ENCODE peak calls at places on chromosome 14, in seven cellular contexts. One of them, this sample, is unnamed.

GRCh38 chr14:97584528-97584927 is 787.3 kb downstream of the VRK1 start:
- DNase-seq in HFFc6: no peak
- DNase-seq in GM13977: no peak
- DNase-seq in bronchial epithelial cell: no peak
- DNase-seq in heart right ventricle: no peak
- DNase-seq in upper lobe of right lung: no peak
- DNase-seq in HCT116: peak
- DNase-seq in this sample: no peak

GRCh38 chr14:34457186-34457585 is 4.9 kb downstream of the SPTSSA start:
- DNase-seq in HCT116: no peak
- DNase-seq in HFFc6: no peak
- DNase-seq in upper lobe of right lung: no peak
- DNase-seq in bronchial epithelial cell: no peak
- DNase-seq in GM13977: no peak
- DNase-seq in heart right ventricle: no peak
- DNase-seq in this sample: no peak

GRCh38 chr14:99606359-99606758 is 2.4 kb upstream of the CCDC85C start:
- DNase-seq in upper lobe of right lung: no peak
- DNase-seq in heart right ventricle: no peak
- DNase-seq in GM13977: no peak
- DNase-seq in HCT116: no peak
- DNase-seq in bronchial epithelial cell: no peak
- DNase-seq in HFFc6: no peak
- DNase-seq in this sample: no peak

GRCh38 chr14:79825046-79825521 is 386.2 kb downstream of the DIO2 start:
- DNase-seq in HFFc6: no peak
- DNase-seq in GM13977: no peak
- DNase-seq in heart right ventricle: no peak
- DNase-seq in HCT116: no peak
- DNase-seq in bronchial epithelial cell: peak
- DNase-seq in upper lobe of right lung: no peak
- DNase-seq in this sample: no peak

GRCh38 chr14:68779761-68780323 is 13.0 kb downstream of the ZFP36L1 start:
- DNase-seq in HCT116: peak
- DNase-seq in upper lobe of right lung: no peak
- DNase-seq in GM13977: no peak
- DNase-seq in bronchial epithelial cell: no peak
- DNase-seq in HFFc6: peak
- DNase-seq in heart right ventricle: no peak
- DNase-seq in this sample: no peak

GRCh38 chr14:95291859-95292542 is 27.7 kb downstream of the CLMN start:
- DNase-seq in upper lobe of right lung: no peak
- DNase-seq in bronchial epithelial cell: peak
- DNase-seq in heart right ventricle: peak
- DNase-seq in GM13977: no peak
- DNase-seq in HCT116: peak
- DNase-seq in HFFc6: no peak
- DNase-seq in this sample: no peak

GRCh38 chr14:43755707-43756106 is 751.4 kb downstream of the FSCB start:
- DNase-seq in HFFc6: no peak
- DNase-seq in HCT116: no peak
- DNase-seq in upper lobe of right lung: no peak
- DNase-seq in heart right ventricle: no peak
- DNase-seq in GM13977: no peak
- DNase-seq in bronchial epithelial cell: no peak
- DNase-seq in this sample: no peak

GRCh38 chr14:83467811-83468210 is 1934.2 kb upstream of the SEL1L start:
- DNase-seq in heart right ventricle: no peak
- DNase-seq in GM13977: no peak
- DNase-seq in bronchial epithelial cell: no peak
- DNase-seq in upper lobe of right lung: no peak
- DNase-seq in HFFc6: peak
- DNase-seq in HCT116: no peak
- DNase-seq in this sample: no peak

GRCh38 chr14:50397461-50398196 is 948 bp upstream of the CDKL1 start:
- DNase-seq in heart right ventricle: no peak
- DNase-seq in HFFc6: peak
- DNase-seq in bronchial epithelial cell: peak
- DNase-seq in upper lobe of right lung: no peak
- DNase-seq in HCT116: no peak
- DNase-seq in GM13977: no peak
- DNase-seq in this sample: no peak

GRCh38 chr14:68506021-68506644 is 286.7 kb downstream of the ZFP36L1 start:
- DNase-seq in HCT116: no peak
- DNase-seq in heart right ventricle: peak
- DNase-seq in GM13977: no peak
- DNase-seq in upper lobe of right lung: peak
- DNase-seq in bronchial epithelial cell: peak
- DNase-seq in HFFc6: peak
- DNase-seq in this sample: no peak

GRCh38 chr14:48563465-48563864 is 888.1 kb upstream of the MDGA2 start:
- DNase-seq in upper lobe of right lung: no peak
- DNase-seq in HCT116: peak
- DNase-seq in heart right ventricle: no peak
- DNase-seq in HFFc6: no peak
- DNase-seq in bronchial epithelial cell: peak
- DNase-seq in GM13977: no peak
- DNase-seq in this sample: no peak

GRCh38 chr14:34348592-34348991 is 113.4 kb downstream of the SPTSSA start:
- DNase-seq in heart right ventricle: no peak
- DNase-seq in bronchial epithelial cell: no peak
- DNase-seq in HCT116: no peak
- DNase-seq in HFFc6: no peak
- DNase-seq in upper lobe of right lung: no peak
- DNase-seq in GM13977: no peak
- DNase-seq in this sample: no peak

GRCh38 chr14:94058674-94059138 is 22.3 kb downstream of the DDX24 start:
- DNase-seq in heart right ventricle: no peak
- DNase-seq in bronchial epithelial cell: no peak
- DNase-seq in GM13977: no peak
- DNase-seq in HCT116: no peak
- DNase-seq in upper lobe of right lung: no peak
- DNase-seq in HFFc6: no peak
- DNase-seq in this sample: no peak

GRCh38 chr14:50023671-50024490 is 92.5 kb downstream of the VCPKMT start:
- DNase-seq in GM13977: no peak
- DNase-seq in HFFc6: peak
- DNase-seq in heart right ventricle: no peak
- DNase-seq in upper lobe of right lung: no peak
- DNase-seq in bronchial epithelial cell: peak
- DNase-seq in HCT116: no peak
- DNase-seq in this sample: no peak

GRCh38 chr14:39668449-39668848 is 236.2 kb upstream of the FBXO33 start:
- DNase-seq in upper lobe of right lung: no peak
- DNase-seq in HFFc6: no peak
- DNase-seq in GM13977: no peak
- DNase-seq in heart right ventricle: no peak
- DNase-seq in bronchial epithelial cell: peak
- DNase-seq in HCT116: no peak
- DNase-seq in this sample: no peak

GRCh38 chr14:93318927-93319326 is 13.9 kb downstream of the BTBD7 start:
- DNase-seq in heart right ventricle: no peak
- DNase-seq in GM13977: no peak
- DNase-seq in HCT116: no peak
- DNase-seq in HFFc6: peak
- DNase-seq in bronchial epithelial cell: no peak
- DNase-seq in upper lobe of right lung: no peak
- DNase-seq in this sample: peak

GRCh38 chr14:65686761-65687160 is 274.2 kb downstream of the FUT8 start:
- DNase-seq in HCT116: no peak
- DNase-seq in HFFc6: no peak
- DNase-seq in heart right ventricle: no peak
- DNase-seq in upper lobe of right lung: no peak
- DNase-seq in bronchial epithelial cell: peak
- DNase-seq in GM13977: peak
- DNase-seq in this sample: no peak

GRCh38 chr14:57179273-57179672 is 89.4 kb downstream of the EXOC5 start:
- DNase-seq in HCT116: no peak
- DNase-seq in upper lobe of right lung: no peak
- DNase-seq in HFFc6: no peak
- DNase-seq in heart right ventricle: no peak
- DNase-seq in bronchial epithelial cell: no peak
- DNase-seq in GM13977: no peak
- DNase-seq in this sample: no peak

GRCh38 chr14:89418976-89419375 is 1.9 kb upstream of the FOXN3 start:
- DNase-seq in bronchial epithelial cell: no peak
- DNase-seq in GM13977: no peak
- DNase-seq in HFFc6: no peak
- DNase-seq in heart right ventricle: no peak
- DNase-seq in upper lobe of right lung: peak
- DNase-seq in HCT116: no peak
- DNase-seq in this sample: no peak

GRCh38 chr14:101182476-101182875 is 279.0 kb upstream of the RTL1 start:
- DNase-seq in HFFc6: no peak
- DNase-seq in GM13977: peak
- DNase-seq in heart right ventricle: no peak
- DNase-seq in bronchial epithelial cell: no peak
- DNase-seq in upper lobe of right lung: no peak
- DNase-seq in HCT116: no peak
- DNase-seq in this sample: no peak

GRCh38 chr14:104321151-104322130 is 183.1 kb downstream of the KIF26A start:
- DNase-seq in bronchial epithelial cell: no peak
- DNase-seq in HCT116: no peak
- DNase-seq in heart right ventricle: no peak
- DNase-seq in upper lobe of right lung: no peak
- DNase-seq in GM13977: no peak
- DNase-seq in HFFc6: no peak
- DNase-seq in this sample: no peak

GRCh38 chr14:52033131-52033642 is 35.7 kb downstream of the NID2 start:
- DNase-seq in HCT116: no peak
- DNase-seq in HFFc6: peak
- DNase-seq in heart right ventricle: no peak
- DNase-seq in upper lobe of right lung: no peak
- DNase-seq in bronchial epithelial cell: no peak
- DNase-seq in GM13977: no peak
- DNase-seq in this sample: no peak

GRCh38 chr14:56219666-56220413 is 101.6 kb downstream of the PELI2 start:
- DNase-seq in HFFc6: no peak
- DNase-seq in HCT116: no peak
- DNase-seq in heart right ventricle: no peak
- DNase-seq in upper lobe of right lung: no peak
- DNase-seq in GM13977: no peak
- DNase-seq in bronchial epithelial cell: no peak
- DNase-seq in this sample: no peak

GRCh38 chr14:92659765-92660561 is 88.5 kb downstream of the LGMN start:
- DNase-seq in heart right ventricle: no peak
- DNase-seq in bronchial epithelial cell: peak
- DNase-seq in HFFc6: no peak
- DNase-seq in upper lobe of right lung: peak
- DNase-seq in HCT116: no peak
- DNase-seq in GM13977: no peak
- DNase-seq in this sample: no peak

GRCh38 chr14:50773632-50774541 is 57.1 kb downstream of the NIN start:
- DNase-seq in heart right ventricle: no peak
- DNase-seq in HCT116: no peak
- DNase-seq in GM13977: peak
- DNase-seq in HFFc6: no peak
- DNase-seq in bronchial epithelial cell: peak
- DNase-seq in upper lobe of right lung: no peak
- DNase-seq in this sample: peak

GRCh38 chr14:51780741-51781140 is 79.7 kb upstream of the GNG2 start:
- DNase-seq in HCT116: no peak
- DNase-seq in GM13977: no peak
- DNase-seq in HFFc6: peak
- DNase-seq in heart right ventricle: no peak
- DNase-seq in bronchial epithelial cell: peak
- DNase-seq in upper lobe of right lung: no peak
- DNase-seq in this sample: peak

GRCh38 chr14:36449903-36450302 is 70.1 kb downstream of the NKX2-1 start:
- DNase-seq in heart right ventricle: no peak
- DNase-seq in HFFc6: no peak
- DNase-seq in HCT116: no peak
- DNase-seq in GM13977: no peak
- DNase-seq in upper lobe of right lung: no peak
- DNase-seq in bronchial epithelial cell: no peak
- DNase-seq in this sample: no peak

GRCh38 chr14:36454599-36455240 is 65.3 kb downstream of the NKX2-1 start:
- DNase-seq in bronchial epithelial cell: no peak
- DNase-seq in HCT116: no peak
- DNase-seq in upper lobe of right lung: no peak
- DNase-seq in HFFc6: no peak
- DNase-seq in GM13977: no peak
- DNase-seq in heart right ventricle: no peak
- DNase-seq in this sample: no peak

GRCh38 chr14:36451346-36452065 is 68.5 kb downstream of the NKX2-1 start:
- DNase-seq in bronchial epithelial cell: peak
- DNase-seq in HCT116: no peak
- DNase-seq in GM13977: no peak
- DNase-seq in HFFc6: no peak
- DNase-seq in heart right ventricle: no peak
- DNase-seq in upper lobe of right lung: peak
- DNase-seq in this sample: no peak

GRCh38 chr14:36452850-36453249 is 67.2 kb downstream of the NKX2-1 start:
- DNase-seq in HFFc6: no peak
- DNase-seq in GM13977: no peak
- DNase-seq in HCT116: no peak
- DNase-seq in upper lobe of right lung: no peak
- DNase-seq in bronchial epithelial cell: no peak
- DNase-seq in heart right ventricle: no peak
- DNase-seq in this sample: no peak

GRCh38 chr14:36450550-36450949 is 69.5 kb downstream of the NKX2-1 start:
- DNase-seq in HCT116: no peak
- DNase-seq in HFFc6: no peak
- DNase-seq in upper lobe of right lung: no peak
- DNase-seq in bronchial epithelial cell: no peak
- DNase-seq in heart right ventricle: no peak
- DNase-seq in GM13977: no peak
- DNase-seq in this sample: no peak
- TF ChIP-seq CTCF in HCT116: peak
- TF ChIP-seq CTCF in HFFc6: no peak
- TF ChIP-seq CTCF in upper lobe of right lung: no peak
- TF ChIP-seq CTCF in bronchial epithelial cell: no peak
- TF ChIP-seq CTCF in heart right ventricle: no peak
- TF ChIP-seq CTCF in GM13977: no peak
- TF ChIP-seq CTCF in this sample: no peak

GRCh38 chr14:102593841-102594170 is 1.4 kb downstream of the RCOR1 start:
- DNase-seq in GM13977: peak
- DNase-seq in HFFc6: peak
- DNase-seq in upper lobe of right lung: no peak
- DNase-seq in heart right ventricle: no peak
- DNase-seq in HCT116: no peak
- DNase-seq in bronchial epithelial cell: no peak
- DNase-seq in this sample: no peak
- TF ChIP-seq CTCF in GM13977: no peak
- TF ChIP-seq CTCF in HFFc6: no peak
- TF ChIP-seq CTCF in upper lobe of right lung: no peak
- TF ChIP-seq CTCF in heart right ventricle: no peak
- TF ChIP-seq CTCF in HCT116: no peak
- TF ChIP-seq CTCF in bronchial epithelial cell: no peak
- TF ChIP-seq CTCF in this sample: no peak

GRCh38 chr14:59631237-59631636 is 54.6 kb upstream of the CCDC175 start:
- DNase-seq in bronchial epithelial cell: no peak
- DNase-seq in HFFc6: no peak
- DNase-seq in heart right ventricle: no peak
- DNase-seq in GM13977: peak
- DNase-seq in HCT116: no peak
- DNase-seq in upper lobe of right lung: no peak
- DNase-seq in this sample: peak
- TF ChIP-seq CTCF in bronchial epithelial cell: peak
- TF ChIP-seq CTCF in HFFc6: peak
- TF ChIP-seq CTCF in heart right ventricle: no peak
- TF ChIP-seq CTCF in GM13977: peak
- TF ChIP-seq CTCF in HCT116: peak
- TF ChIP-seq CTCF in upper lobe of right lung: peak
- TF ChIP-seq CTCF in this sample: peak

GRCh38 chr14:75928587-75929230 is 53.1 kb downstream of the TGFB3 start:
- DNase-seq in upper lobe of right lung: no peak
- DNase-seq in bronchial epithelial cell: no peak
- DNase-seq in heart right ventricle: no peak
- DNase-seq in HCT116: no peak
- DNase-seq in GM13977: no peak
- DNase-seq in HFFc6: no peak
- DNase-seq in this sample: no peak
- TF ChIP-seq CTCF in upper lobe of right lung: no peak
- TF ChIP-seq CTCF in bronchial epithelial cell: no peak
- TF ChIP-seq CTCF in heart right ventricle: no peak
- TF ChIP-seq CTCF in HCT116: no peak
- TF ChIP-seq CTCF in GM13977: no peak
- TF ChIP-seq CTCF in HFFc6: no peak
- TF ChIP-seq CTCF in this sample: no peak

This sample was measured in nephron progenitor cell.